ENCODE peak calls at places on chromosome 18, in eight cellular contexts. One of them, this sample, is unnamed.

GRCh38 chr18:69727912-69728572 is 219.6 kb downstream of the CD226 start:
- DNase-seq in lower leg skin: no peak
- DNase-seq in fibroblast of pulmonary artery: no peak
- DNase-seq in stimulated activated CD4-positive, alpha-beta T cell treated with anti-CD3 and anti-CD28 coated beads, Interleukin-4, amount 100 ng/mL, for 24 hours: no peak
- DNase-seq in NCI-H748 treated with DMSO at 0.1 percent for 48 hours: no peak
- DNase-seq in nephron progenitor cell: no peak
- DNase-seq in CD8-positive, alpha-beta T cell: no peak
- DNase-seq in endothelial cell: no peak
- DNase-seq in this sample: no peak

GRCh38 chr18:36441872-36442271 is 144.4 kb downstream of the FHOD3 start:
- DNase-seq in lower leg skin: no peak
- DNase-seq in fibroblast of pulmonary artery: peak
- DNase-seq in stimulated activated CD4-positive, alpha-beta T cell treated with anti-CD3 and anti-CD28 coated beads, Interleukin-4, amount 100 ng/mL, for 24 hours: no peak
- DNase-seq in NCI-H748 treated with DMSO at 0.1 percent for 48 hours: no peak
- DNase-seq in nephron progenitor cell: no peak
- DNase-seq in CD8-positive, alpha-beta T cell: no peak
- DNase-seq in endothelial cell: no peak
- DNase-seq in this sample: no peak

GRCh38 chr18:8176554-8176953 is 432.7 kb upstream of the RAB12 start:
- DNase-seq in lower leg skin: no peak
- DNase-seq in fibroblast of pulmonary artery: no peak
- DNase-seq in stimulated activated CD4-positive, alpha-beta T cell treated with anti-CD3 and anti-CD28 coated beads, Interleukin-4, amount 100 ng/mL, for 24 hours: no peak
- DNase-seq in NCI-H748 treated with DMSO at 0.1 percent for 48 hours: no peak
- DNase-seq in nephron progenitor cell: peak
- DNase-seq in CD8-positive, alpha-beta T cell: no peak
- DNase-seq in endothelial cell: no peak
- DNase-seq in this sample: no peak

GRCh38 chr18:61335737-61336555 is 2.7 kb downstream of the CDH20 start:
- DNase-seq in lower leg skin: no peak
- DNase-seq in fibroblast of pulmonary artery: no peak
- DNase-seq in stimulated activated CD4-positive, alpha-beta T cell treated with anti-CD3 and anti-CD28 coated beads, Interleukin-4, amount 100 ng/mL, for 24 hours: no peak
- DNase-seq in NCI-H748 treated with DMSO at 0.1 percent for 48 hours: no peak
- DNase-seq in nephron progenitor cell: no peak
- DNase-seq in CD8-positive, alpha-beta T cell: no peak
- DNase-seq in endothelial cell: no peak
- DNase-seq in this sample: no peak

GRCh38 chr18:8960740-8961657 is 141.5 kb upstream of the NDUFV2 start:
- DNase-seq in lower leg skin: no peak
- DNase-seq in fibroblast of pulmonary artery: peak
- DNase-seq in stimulated activated CD4-positive, alpha-beta T cell treated with anti-CD3 and anti-CD28 coated beads, Interleukin-4, amount 100 ng/mL, for 24 hours: no peak
- DNase-seq in NCI-H748 treated with DMSO at 0.1 percent for 48 hours: no peak
- DNase-seq in nephron progenitor cell: no peak
- DNase-seq in CD8-positive, alpha-beta T cell: no peak
- DNase-seq in endothelial cell: no peak
- DNase-seq in this sample: no peak

GRCh38 chr18:711693-712400 is 583 bp downstream of the ENOSF1 start:
- DNase-seq in lower leg skin: peak
- DNase-seq in fibroblast of pulmonary artery: peak
- DNase-seq in stimulated activated CD4-positive, alpha-beta T cell treated with anti-CD3 and anti-CD28 coated beads, Interleukin-4, amount 100 ng/mL, for 24 hours: peak
- DNase-seq in NCI-H748 treated with DMSO at 0.1 percent for 48 hours: peak
- DNase-seq in nephron progenitor cell: peak
- DNase-seq in CD8-positive, alpha-beta T cell: peak
- DNase-seq in endothelial cell: peak
- DNase-seq in this sample: peak

GRCh38 chr18:8820701-8821465 is 115.5 kb downstream of the MTCL1 start:
- DNase-seq in lower leg skin: peak
- DNase-seq in fibroblast of pulmonary artery: no peak
- DNase-seq in stimulated activated CD4-positive, alpha-beta T cell treated with anti-CD3 and anti-CD28 coated beads, Interleukin-4, amount 100 ng/mL, for 24 hours: no peak
- DNase-seq in NCI-H748 treated with DMSO at 0.1 percent for 48 hours: no peak
- DNase-seq in nephron progenitor cell: no peak
- DNase-seq in CD8-positive, alpha-beta T cell: no peak
- DNase-seq in endothelial cell: no peak
- DNase-seq in this sample: no peak

GRCh38 chr18:7641813-7642212 is 74.7 kb downstream of the PTPRM start:
- DNase-seq in lower leg skin: no peak
- DNase-seq in fibroblast of pulmonary artery: no peak
- DNase-seq in stimulated activated CD4-positive, alpha-beta T cell treated with anti-CD3 and anti-CD28 coated beads, Interleukin-4, amount 100 ng/mL, for 24 hours: no peak
- DNase-seq in NCI-H748 treated with DMSO at 0.1 percent for 48 hours: no peak
- DNase-seq in nephron progenitor cell: no peak
- DNase-seq in CD8-positive, alpha-beta T cell: no peak
- DNase-seq in endothelial cell: no peak
- DNase-seq in this sample: no peak

GRCh38 chr18:30160124-30160523 is 882.4 kb downstream of the DSC3 start:
- DNase-seq in lower leg skin: no peak
- DNase-seq in fibroblast of pulmonary artery: no peak
- DNase-seq in stimulated activated CD4-positive, alpha-beta T cell treated with anti-CD3 and anti-CD28 coated beads, Interleukin-4, amount 100 ng/mL, for 24 hours: no peak
- DNase-seq in NCI-H748 treated with DMSO at 0.1 percent for 48 hours: no peak
- DNase-seq in nephron progenitor cell: no peak
- DNase-seq in CD8-positive, alpha-beta T cell: no peak
- DNase-seq in endothelial cell: no peak
- DNase-seq in this sample: no peak

GRCh38 chr18:45142868-45143267 is 462.2 kb downstream of the SETBP1 start:
- DNase-seq in lower leg skin: no peak
- DNase-seq in fibroblast of pulmonary artery: no peak
- DNase-seq in stimulated activated CD4-positive, alpha-beta T cell treated with anti-CD3 and anti-CD28 coated beads, Interleukin-4, amount 100 ng/mL, for 24 hours: no peak
- DNase-seq in NCI-H748 treated with DMSO at 0.1 percent for 48 hours: no peak
- DNase-seq in nephron progenitor cell: no peak
- DNase-seq in CD8-positive, alpha-beta T cell: no peak
- DNase-seq in endothelial cell: no peak
- DNase-seq in this sample: no peak

GRCh38 chr18:9984025-9984424 is 70.2 kb downstream of the VAPA start:
- DNase-seq in lower leg skin: no peak
- DNase-seq in fibroblast of pulmonary artery: no peak
- DNase-seq in stimulated activated CD4-positive, alpha-beta T cell treated with anti-CD3 and anti-CD28 coated beads, Interleukin-4, amount 100 ng/mL, for 24 hours: no peak
- DNase-seq in NCI-H748 treated with DMSO at 0.1 percent for 48 hours: no peak
- DNase-seq in nephron progenitor cell: no peak
- DNase-seq in CD8-positive, alpha-beta T cell: no peak
- DNase-seq in endothelial cell: no peak
- DNase-seq in this sample: no peak

GRCh38 chr18:75544051-75544481 is 116.6 kb upstream of the SMIM21 start:
- DNase-seq in lower leg skin: no peak
- DNase-seq in fibroblast of pulmonary artery: peak
- DNase-seq in stimulated activated CD4-positive, alpha-beta T cell treated with anti-CD3 and anti-CD28 coated beads, Interleukin-4, amount 100 ng/mL, for 24 hours: no peak
- DNase-seq in NCI-H748 treated with DMSO at 0.1 percent for 48 hours: no peak
- DNase-seq in nephron progenitor cell: no peak
- DNase-seq in CD8-positive, alpha-beta T cell: no peak
- DNase-seq in endothelial cell: no peak
- DNase-seq in this sample: no peak

GRCh38 chr18:3297025-3297984 is 35.4 kb downstream of the MYL12B start:
- DNase-seq in lower leg skin: peak
- DNase-seq in fibroblast of pulmonary artery: peak
- DNase-seq in stimulated activated CD4-positive, alpha-beta T cell treated with anti-CD3 and anti-CD28 coated beads, Interleukin-4, amount 100 ng/mL, for 24 hours: peak
- DNase-seq in NCI-H748 treated with DMSO at 0.1 percent for 48 hours: peak
- DNase-seq in nephron progenitor cell: peak
- DNase-seq in CD8-positive, alpha-beta T cell: peak
- DNase-seq in endothelial cell: peak
- DNase-seq in this sample: peak

GRCh38 chr18:50918153-50918552 is 39.2 kb downstream of the ME2 start:
- DNase-seq in lower leg skin: no peak
- DNase-seq in fibroblast of pulmonary artery: no peak
- DNase-seq in stimulated activated CD4-positive, alpha-beta T cell treated with anti-CD3 and anti-CD28 coated beads, Interleukin-4, amount 100 ng/mL, for 24 hours: no peak
- DNase-seq in NCI-H748 treated with DMSO at 0.1 percent for 48 hours: no peak
- DNase-seq in nephron progenitor cell: no peak
- DNase-seq in CD8-positive, alpha-beta T cell: no peak
- DNase-seq in endothelial cell: no peak
- DNase-seq in this sample: no peak

GRCh38 chr18:55323051-55323994 is 264.7 kb downstream of the TCF4 start:
- DNase-seq in lower leg skin: no peak
- DNase-seq in fibroblast of pulmonary artery: peak
- DNase-seq in stimulated activated CD4-positive, alpha-beta T cell treated with anti-CD3 and anti-CD28 coated beads, Interleukin-4, amount 100 ng/mL, for 24 hours: no peak
- DNase-seq in NCI-H748 treated with DMSO at 0.1 percent for 48 hours: peak
- DNase-seq in nephron progenitor cell: no peak
- DNase-seq in CD8-positive, alpha-beta T cell: no peak
- DNase-seq in endothelial cell: no peak
- DNase-seq in this sample: no peak

GRCh38 chr18:49021433-49022129 is 70.8 kb upstream of the SMAD7 start:
- DNase-seq in lower leg skin: peak
- DNase-seq in fibroblast of pulmonary artery: peak
- DNase-seq in stimulated activated CD4-positive, alpha-beta T cell treated with anti-CD3 and anti-CD28 coated beads, Interleukin-4, amount 100 ng/mL, for 24 hours: peak
- DNase-seq in NCI-H748 treated with DMSO at 0.1 percent for 48 hours: no peak
- DNase-seq in nephron progenitor cell: no peak
- DNase-seq in CD8-positive, alpha-beta T cell: no peak
- DNase-seq in endothelial cell: peak
- DNase-seq in this sample: peak

GRCh38 chr18:45107425-45107824 is 426.7 kb downstream of the SETBP1 start:
- DNase-seq in lower leg skin: no peak
- DNase-seq in fibroblast of pulmonary artery: peak
- DNase-seq in stimulated activated CD4-positive, alpha-beta T cell treated with anti-CD3 and anti-CD28 coated beads, Interleukin-4, amount 100 ng/mL, for 24 hours: no peak
- DNase-seq in NCI-H748 treated with DMSO at 0.1 percent for 48 hours: no peak
- DNase-seq in nephron progenitor cell: no peak
- DNase-seq in CD8-positive, alpha-beta T cell: no peak
- DNase-seq in endothelial cell: no peak
- DNase-seq in this sample: no peak

GRCh38 chr18:78673516-78674321 is 305.9 kb upstream of the SALL3 start:
- DNase-seq in lower leg skin: no peak
- DNase-seq in fibroblast of pulmonary artery: no peak
- DNase-seq in stimulated activated CD4-positive, alpha-beta T cell treated with anti-CD3 and anti-CD28 coated beads, Interleukin-4, amount 100 ng/mL, for 24 hours: no peak
- DNase-seq in NCI-H748 treated with DMSO at 0.1 percent for 48 hours: no peak
- DNase-seq in nephron progenitor cell: no peak
- DNase-seq in CD8-positive, alpha-beta T cell: no peak
- DNase-seq in endothelial cell: no peak
- DNase-seq in this sample: no peak

GRCh38 chr18:76821356-76821874 is 942 bp upstream of the ZNF236 start:
- DNase-seq in lower leg skin: no peak
- DNase-seq in fibroblast of pulmonary artery: no peak
- DNase-seq in stimulated activated CD4-positive, alpha-beta T cell treated with anti-CD3 and anti-CD28 coated beads, Interleukin-4, amount 100 ng/mL, for 24 hours: no peak
- DNase-seq in NCI-H748 treated with DMSO at 0.1 percent for 48 hours: no peak
- DNase-seq in nephron progenitor cell: no peak
- DNase-seq in CD8-positive, alpha-beta T cell: no peak
- DNase-seq in endothelial cell: no peak
- DNase-seq in this sample: no peak

GRCh38 chr18:59042477-59042842 is 97.2 kb upstream of the SEC11C start:
- DNase-seq in lower leg skin: no peak
- DNase-seq in fibroblast of pulmonary artery: peak
- DNase-seq in stimulated activated CD4-positive, alpha-beta T cell treated with anti-CD3 and anti-CD28 coated beads, Interleukin-4, amount 100 ng/mL, for 24 hours: no peak
- DNase-seq in NCI-H748 treated with DMSO at 0.1 percent for 48 hours: no peak
- DNase-seq in nephron progenitor cell: no peak
- DNase-seq in CD8-positive, alpha-beta T cell: no peak
- DNase-seq in endothelial cell: no peak
- DNase-seq in this sample: no peak

GRCh38 chr18:63440219-63440618 is 17.9 kb upstream of the VPS4B start:
- DNase-seq in lower leg skin: no peak
- DNase-seq in fibroblast of pulmonary artery: peak
- DNase-seq in stimulated activated CD4-positive, alpha-beta T cell treated with anti-CD3 and anti-CD28 coated beads, Interleukin-4, amount 100 ng/mL, for 24 hours: no peak
- DNase-seq in NCI-H748 treated with DMSO at 0.1 percent for 48 hours: no peak
- DNase-seq in nephron progenitor cell: peak
- DNase-seq in CD8-positive, alpha-beta T cell: no peak
- DNase-seq in endothelial cell: no peak
- DNase-seq in this sample: no peak

GRCh38 chr18:22558945-22559385 is 141.2 kb upstream of the CTAGE1 start:
- DNase-seq in lower leg skin: no peak
- DNase-seq in fibroblast of pulmonary artery: peak
- DNase-seq in stimulated activated CD4-positive, alpha-beta T cell treated with anti-CD3 and anti-CD28 coated beads, Interleukin-4, amount 100 ng/mL, for 24 hours: no peak
- DNase-seq in NCI-H748 treated with DMSO at 0.1 percent for 48 hours: no peak
- DNase-seq in nephron progenitor cell: peak
- DNase-seq in CD8-positive, alpha-beta T cell: no peak
- DNase-seq in endothelial cell: peak
- DNase-seq in this sample: peak

GRCh38 chr18:26832302-26832701 is 33.2 kb downstream of the AQP4 start:
- DNase-seq in lower leg skin: no peak
- DNase-seq in fibroblast of pulmonary artery: no peak
- DNase-seq in stimulated activated CD4-positive, alpha-beta T cell treated with anti-CD3 and anti-CD28 coated beads, Interleukin-4, amount 100 ng/mL, for 24 hours: no peak
- DNase-seq in NCI-H748 treated with DMSO at 0.1 percent for 48 hours: no peak
- DNase-seq in nephron progenitor cell: no peak
- DNase-seq in CD8-positive, alpha-beta T cell: no peak
- DNase-seq in endothelial cell: no peak
- DNase-seq in this sample: no peak

GRCh38 chr18:31065036-31065773 is 22.7 kb upstream of the DSC3 start:
- DNase-seq in lower leg skin: no peak
- DNase-seq in fibroblast of pulmonary artery: no peak
- DNase-seq in stimulated activated CD4-positive, alpha-beta T cell treated with anti-CD3 and anti-CD28 coated beads, Interleukin-4, amount 100 ng/mL, for 24 hours: no peak
- DNase-seq in NCI-H748 treated with DMSO at 0.1 percent for 48 hours: no peak
- DNase-seq in nephron progenitor cell: peak
- DNase-seq in CD8-positive, alpha-beta T cell: no peak
- DNase-seq in endothelial cell: no peak
- DNase-seq in this sample: no peak

GRCh38 chr18:23998018-23998417 is 16.5 kb upstream of the TTC39C start:
- DNase-seq in lower leg skin: no peak
- DNase-seq in fibroblast of pulmonary artery: no peak
- DNase-seq in stimulated activated CD4-positive, alpha-beta T cell treated with anti-CD3 and anti-CD28 coated beads, Interleukin-4, amount 100 ng/mL, for 24 hours: no peak
- DNase-seq in NCI-H748 treated with DMSO at 0.1 percent for 48 hours: no peak
- DNase-seq in nephron progenitor cell: no peak
- DNase-seq in CD8-positive, alpha-beta T cell: no peak
- DNase-seq in endothelial cell: no peak
- DNase-seq in this sample: no peak

GRCh38 chr18:10086458-10086857 is 172.6 kb downstream of the VAPA start:
- DNase-seq in lower leg skin: no peak
- DNase-seq in fibroblast of pulmonary artery: no peak
- DNase-seq in stimulated activated CD4-positive, alpha-beta T cell treated with anti-CD3 and anti-CD28 coated beads, Interleukin-4, amount 100 ng/mL, for 24 hours: no peak
- DNase-seq in NCI-H748 treated with DMSO at 0.1 percent for 48 hours: peak
- DNase-seq in nephron progenitor cell: no peak
- DNase-seq in CD8-positive, alpha-beta T cell: no peak
- DNase-seq in endothelial cell: no peak
- DNase-seq in this sample: no peak

GRCh38 chr18:22391571-22392359 is 25.9 kb downstream of the CTAGE1 start:
- DNase-seq in lower leg skin: no peak
- DNase-seq in fibroblast of pulmonary artery: peak
- DNase-seq in stimulated activated CD4-positive, alpha-beta T cell treated with anti-CD3 and anti-CD28 coated beads, Interleukin-4, amount 100 ng/mL, for 24 hours: peak
- DNase-seq in NCI-H748 treated with DMSO at 0.1 percent for 48 hours: no peak
- DNase-seq in nephron progenitor cell: no peak
- DNase-seq in CD8-positive, alpha-beta T cell: peak
- DNase-seq in endothelial cell: no peak
- DNase-seq in this sample: no peak

GRCh38 chr18:48032876-48033769 is 102.7 kb upstream of the SMAD2 start:
- DNase-seq in lower leg skin: peak
- DNase-seq in fibroblast of pulmonary artery: peak
- DNase-seq in stimulated activated CD4-positive, alpha-beta T cell treated with anti-CD3 and anti-CD28 coated beads, Interleukin-4, amount 100 ng/mL, for 24 hours: no peak
- DNase-seq in NCI-H748 treated with DMSO at 0.1 percent for 48 hours: no peak
- DNase-seq in nephron progenitor cell: no peak
- DNase-seq in CD8-positive, alpha-beta T cell: no peak
- DNase-seq in endothelial cell: no peak
- DNase-seq in this sample: peak